ENCODE peak calls at places on chromosome 1, in nine cellular contexts. K is activated T-cell treated with anti-CD3 and anti-CD28 coated beads for 1 hour; H is NCI-H748 treated with DMSO at 0.1 percent for 48 hours; M is stimulated activated CD8-positive, alpha-beta memory T cell treated with anti-CD3 and anti-CD28 coated beads, Interleukin-15, amount 100 ng/mL, for 24 hours; O is activated T-helper 1 cell treated with Interleukin-2 at 50 U/mL for 16 hours; J is T-helper 2 cell; Z is CD4-positive, CD25-positive, alpha-beta regulatory T cell; Q is activated CD4-positive, alpha-beta T cell treated with anti-CD3 and anti-CD28 coated beads, Interleukin-2, amount 10 ng/mL, durations not matched to agents 7 days and 5 days; S is AG08395. C is an unnamed sample.

GRCh38 chr1:33608825-33609400 is 136.5 kb downstream of the ZSCAN20 start:
- DNase-seq in K (no peak), H (no peak), M (no peak), O (no peak), J (no peak), Z (no peak), Q (no peak), S (no peak), C (no peak)

GRCh38 chr1:104932030-104932915 is 1182.6 kb downstream of the AMY1C start:
- DNase-seq in K (no peak), H (no peak), M (no peak), O (no peak), J (no peak), Z (no peak), Q (no peak), S (no peak), C (no peak)

GRCh38 chr1:34740161-34740875 is 14.5 kb upstream of the GJB5 start:
- DNase-seq in K (no peak), H (no peak), M (no peak), O (no peak), J (no peak), Z (no peak), Q (no peak), S (no peak), C (no peak)

GRCh38 chr1:33724348-33724747 is 139.5 kb upstream of the HMGB4 start:
- DNase-seq in K (no peak), H (no peak), M (no peak), O (no peak), J (no peak), Z (no peak), Q (no peak), S (no peak), C (no peak)

GRCh38 chr1:87981810-87982209 is 653.1 kb downstream of the LMO4 start:
- DNase-seq in K (no peak), H (no peak), M (no peak), O (no peak), J (no peak), Z (no peak), Q (no peak), S (no peak), C (no peak)

GRCh38 chr1:47578862-47579419 is 141.1 kb downstream of the FOXD2 start:
- DNase-seq in K (no peak), H (no peak), M (no peak), O (no peak), J (no peak), Z (no peak), Q (no peak), S (no peak), C (no peak)

GRCh38 chr1:182143825-182144661 is 82.5 kb upstream of the ZNF648 start:
- DNase-seq in K (no peak), H (no peak), M (no peak), O (no peak), J (no peak), Z (no peak), Q (no peak), S (peak), C (no peak)

GRCh38 chr1:207288315-207288714 is 33.2 kb upstream of the CD55 start:
- DNase-seq in K (no peak), H (no peak), M (no peak), O (no peak), J (no peak), Z (no peak), Q (no peak), S (peak), C (no peak)

GRCh38 chr1:41902125-41902524 is 16.6 kb downstream of the HIVEP3 start:
- DNase-seq in K (no peak), H (no peak), M (no peak), O (no peak), J (no peak), Z (no peak), Q (no peak), S (peak), C (no peak)

GRCh38 chr1:29747136-29747670 is 510.9 kb downstream of the PTPRU start:
- DNase-seq in K (no peak), H (no peak), M (no peak), O (no peak), J (no peak), Z (no peak), Q (no peak), S (no peak), C (no peak)

GRCh38 chr1:942864-943533 is 16.1 kb downstream of the NOC2L start:
- DNase-seq in K (no peak), H (no peak), M (no peak), O (no peak), J (no peak), Z (no peak), Q (no peak), S (no peak), C (no peak)

GRCh38 chr1:230459463-230459862 is 33.3 kb upstream of the PGBD5 start:
- DNase-seq in K (no peak), H (no peak), M (no peak), O (no peak), J (no peak), Z (no peak), Q (no peak), S (peak), C (no peak)

GRCh38 chr1:226779536-226779935 is 40.5 kb upstream of the ITPKB start:
- DNase-seq in K (no peak), H (no peak), M (no peak), O (no peak), J (no peak), Z (no peak), Q (no peak), S (no peak), C (no peak)

GRCh38 chr1:197788741-197789476 is 13.6 kb upstream of the DENND1B start:
- DNase-seq in K (no peak), H (no peak), M (no peak), O (no peak), J (no peak), Z (no peak), Q (no peak), S (no peak), C (no peak)

GRCh38 chr1:162571696-162572095 is 10.2 kb downstream of the UAP1 start:
- DNase-seq in K (no peak), H (peak), M (no peak), O (no peak), J (no peak), Z (no peak), Q (no peak), S (no peak), C (no peak)

GRCh38 chr1:31041529-31041928 is 24.0 kb downstream of the PUM1 start:
- DNase-seq in K (no peak), H (no peak), M (no peak), O (no peak), J (no peak), Z (no peak), Q (no peak), S (no peak), C (no peak)

GRCh38 chr1:12121212-12122000 is 45.4 kb upstream of the TNFRSF1B start:
- DNase-seq in K (no peak), H (no peak), M (no peak), O (no peak), J (no peak), Z (peak), Q (no peak), S (peak), C (peak)

GRCh38 chr1:224430511-224431113 is 4.0 kb downstream of the WDR26 start:
- DNase-seq in K (peak), H (no peak), M (no peak), O (no peak), J (no peak), Z (peak), Q (peak), S (peak), C (peak)

GRCh38 chr1:56229183-56229582 is 350.2 kb downstream of the PLPP3 start:
- DNase-seq in K (no peak), H (no peak), M (no peak), O (no peak), J (no peak), Z (no peak), Q (no peak), S (no peak), C (no peak)

GRCh38 chr1:25746299-25747045 is 53.5 kb upstream of the SELENON start:
- DNase-seq in K (no peak), H (no peak), M (no peak), O (no peak), J (no peak), Z (no peak), Q (no peak), S (no peak), C (no peak)

GRCh38 chr1:241507189-241507820 is 12.2 kb downstream of the FH start:
- DNase-seq in K (no peak), H (no peak), M (no peak), O (no peak), J (no peak), Z (no peak), Q (no peak), S (no peak), C (no peak)

GRCh38 chr1:119647228-119647733 is 785 bp downstream of the ZNF697 start:
- DNase-seq in K (no peak), H (no peak), M (no peak), O (no peak), J (no peak), Z (no peak), Q (no peak), S (no peak), C (no peak)

GRCh38 chr1:102691592-102692090 is 416.7 kb downstream of the COL11A1 start:
- DNase-seq in K (no peak), H (no peak), M (no peak), O (no peak), J (no peak), Z (no peak), Q (no peak), S (no peak), C (no peak)

GRCh38 chr1:208606976-208607375 is 362.8 kb upstream of the PLXNA2 start:
- DNase-seq in K (no peak), H (no peak), M (no peak), O (no peak), J (no peak), Z (no peak), Q (no peak), S (no peak), C (no peak)

GRCh38 chr1:47226121-47226977 is 5.7 kb downstream of the TAL1 start:
- DNase-seq in K (no peak), H (no peak), M (no peak), O (no peak), J (no peak), Z (no peak), Q (no peak), S (no peak), C (no peak)

GRCh38 chr1:152347116-152347728 is 12.6 kb downstream of the FLG2 start:
- DNase-seq in K (peak), H (peak), M (no peak), O (peak), J (no peak), Z (peak), Q (peak), S (peak), C (peak)

GRCh38 chr1:67880056-67880601 is 46.9 kb upstream of the GNG12 start:
- DNase-seq in K (no peak), H (peak), M (no peak), O (no peak), J (no peak), Z (no peak), Q (no peak), S (peak), C (no peak)

GRCh38 chr1:43232071-43232470 is 37.7 kb upstream of the TMEM125 start:
- DNase-seq in K (no peak), H (no peak), M (no peak), O (no peak), J (no peak), Z (no peak), Q (no peak), S (peak), C (no peak)

GRCh38 chr1:195064358-195064757 is 1543.9 kb downstream of the KCNT2 start:
- DNase-seq in K (no peak), H (no peak), M (no peak), O (no peak), J (no peak), Z (no peak), Q (no peak), S (no peak), C (no peak)

GRCh38 chr1:27816921-27817630 is 13.5 kb upstream of the PPP1R8 start:
- DNase-seq in K (no peak), H (no peak), M (no peak), O (no peak), J (no peak), Z (no peak), Q (no peak), S (peak), C (no peak)

C was measured in CD8-positive, alpha-beta T cell.